ENCODE peak calls at places on chromosomes 16 and 17, in ten cellular contexts. U, S, V, P, Z, N, Y, W, B and X are unnamed samples.

GRCh38 chr16:89555265-89555664 is 5.2 kb upstream of the RPL13 start:
- DNase-seq in B (no peak), P (no peak), U (no peak), N (no peak), Z (no peak), W (no peak), V (no peak), Y (no peak), S (no peak), X (no peak)

GRCh38 chr16:88710556-88710955 is 4.3 kb downstream of the CTU2 start:
- DNase-seq in Y (no peak), U (no peak), Z (no peak), P (no peak), W (no peak), B (no peak), S (no peak), N (no peak), V (no peak), X (no peak)

GRCh38 chr16:15587152-15587825 is 55.7 kb downstream of the MARF1 start:
- DNase-seq in B (no peak), N (no peak), W (no peak), P (no peak), V (no peak), S (no peak), Y (no peak), U (no peak), Z (no peak), X (no peak)

GRCh38 chr17:14704121-14704520 is 403.2 kb downstream of the HS3ST3B1 start:
- DNase-seq in N (no peak), Z (no peak), P (no peak), Y (no peak), V (no peak), B (no peak), U (no peak), W (no peak), S (no peak), X (no peak)

GRCh38 chr17:34252138-34252889 is 2.8 kb upstream of the CCL2 start:
- DNase-seq in W (no peak), N (peak), U (no peak), S (no peak), Y (peak), Z (no peak), B (peak), V (no peak), P (peak), X (no peak)

GRCh38 chr16:58021661-58022551 is 3.6 kb upstream of the MMP15 start:
- DNase-seq in N (peak), V (no peak), Z (no peak), U (no peak), Y (no peak), W (no peak), P (no peak), S (no peak), B (peak), X (no peak)

GRCh38 chr17:40399185-40399584 is 18.5 kb downstream of the TOP2A start:
- DNase-seq in N (peak), P (peak), W (no peak), S (no peak), U (no peak), Z (peak), V (no peak), Y (peak), B (peak), X (no peak)

GRCh38 chr16:30767767-30768465 is 5.8 kb downstream of the RNF40 start:
- DNase-seq in V (no peak), N (no peak), P (no peak), Y (no peak), W (no peak), U (no peak), S (no peak), B (no peak), Z (no peak), X (no peak)

GRCh38 chr16:70740919-70741778 is 55.3 kb upstream of the MTSS2 start:
- DNase-seq in U (no peak), S (no peak), N (peak), P (no peak), B (peak), Y (peak), Z (no peak), W (no peak), V (no peak), X (no peak)

GRCh38 chr16:1701216-1701878 is 4.6 kb upstream of the MAPK8IP3 start:
- DNase-seq in B (no peak), Y (no peak), P (no peak), V (no peak), N (no peak), Z (no peak), U (no peak), W (no peak), S (no peak), X (no peak)